ENCODE peak calls at places on chromosomes 1 and 21, in four cellular contexts. One of them, this sample, is unnamed.

GRCh38 chr1:22737374-22738068 is 26.9 kb downstream of the EPHB2 start:
- DNase-seq in H1: no peak
- DNase-seq in GM12878: no peak
- DNase-seq in HepG2: no peak
- DNase-seq in this sample: no peak

GRCh38 chr1:106268070-106268469 is 788.4 kb upstream of the PRMT6 start:
- DNase-seq in H1: no peak
- DNase-seq in GM12878: no peak
- DNase-seq in HepG2: peak; percentile 3
- DNase-seq in this sample: peak; percentile 13

GRCh38 chr21:35303085-35303484 is 254.0 kb upstream of the RUNX1 start:
- DNase-seq in H1: no peak
- DNase-seq in GM12878: no peak
- DNase-seq in HepG2: no peak
- DNase-seq in this sample: no peak

GRCh38 chr1:42162181-42162580 is 2.4 kb downstream of the GUCA2A start:
- DNase-seq in H1: no peak
- DNase-seq in GM12878: no peak
- DNase-seq in HepG2: no peak
- DNase-seq in this sample: no peak

GRCh38 chr21:15421947-15422346 is 307.8 kb upstream of the USP25 start:
- DNase-seq in H1: no peak
- DNase-seq in GM12878: no peak
- DNase-seq in HepG2: no peak
- DNase-seq in this sample: no peak

GRCh38 chr1:213759359-213760181 is 228.2 kb upstream of the PROX1 start:
- DNase-seq in H1: no peak
- DNase-seq in GM12878: no peak
- DNase-seq in HepG2: peak; percentile 92
- DNase-seq in this sample: no peak

GRCh38 chr1:170010443-170010842 is 64.1 kb downstream of the KIFAP3 start:
- DNase-seq in H1: no peak
- DNase-seq in GM12878: no peak
- DNase-seq in HepG2: peak; percentile 44
- DNase-seq in this sample: peak; percentile 15

GRCh38 chr1:245687636-245688535 is 533.1 kb downstream of the KIF26B start:
- DNase-seq in H1: peak; percentile 72
- DNase-seq in GM12878: no peak
- DNase-seq in HepG2: no peak
- DNase-seq in this sample: peak; percentile 54

GRCh38 chr21:41857771-41858300 is 21.3 kb downstream of the PRDM15 start:
- DNase-seq in H1: no peak
- DNase-seq in GM12878: no peak
- DNase-seq in HepG2: no peak
- DNase-seq in this sample: no peak

GRCh38 chr1:119404736-119405135 is 10.2 kb upstream of the HSD3B2 start:
- DNase-seq in H1: no peak
- DNase-seq in GM12878: no peak
- DNase-seq in HepG2: no peak
- DNase-seq in this sample: no peak

GRCh38 chr1:183879966-183880365 is 75.0 kb downstream of the RGL1 start:
- DNase-seq in H1: no peak
- DNase-seq in GM12878: no peak
- DNase-seq in HepG2: no peak
- DNase-seq in this sample: no peak

GRCh38 chr1:184773762-184774320 is 19.2 kb upstream of the EDEM3 start:
- DNase-seq in H1: no peak
- DNase-seq in GM12878: no peak
- DNase-seq in HepG2: no peak
- DNase-seq in this sample: no peak

GRCh38 chr1:164092603-164093353 is 466.2 kb upstream of the PBX1 start:
- DNase-seq in H1: peak; percentile 59
- DNase-seq in GM12878: no peak
- DNase-seq in HepG2: no peak
- DNase-seq in this sample: peak; percentile 36

GRCh38 chr1:232149302-232150201 is 480.4 kb downstream of the SIPA1L2 start:
- DNase-seq in H1: no peak
- DNase-seq in GM12878: no peak
- DNase-seq in HepG2: no peak
- DNase-seq in this sample: no peak

GRCh38 chr1:15838721-15839120 is 8.8 kb upstream of the SPEN start:
- DNase-seq in H1: no peak
- DNase-seq in GM12878: no peak
- DNase-seq in HepG2: no peak
- DNase-seq in this sample: no peak

GRCh38 chr1:41678141-41678878 is 193.8 kb upstream of the EDN2 start:
- DNase-seq in H1: no peak
- DNase-seq in GM12878: no peak
- DNase-seq in HepG2: no peak
- DNase-seq in this sample: no peak

GRCh38 chr1:14996133-14997050 is 157.2 kb upstream of the TMEM51 start:
- DNase-seq in H1: no peak
- DNase-seq in GM12878: no peak
- DNase-seq in HepG2: peak; percentile 74
- DNase-seq in this sample: no peak

GRCh38 chr1:67441183-67441582 is 11.0 kb upstream of the SERBP1 start:
- DNase-seq in H1: no peak
- DNase-seq in GM12878: no peak
- DNase-seq in HepG2: peak; percentile 17
- DNase-seq in this sample: no peak

GRCh38 chr21:19853709-19854575 is 1144.3 kb upstream of the NCAM2 start:
- DNase-seq in H1: no peak
- DNase-seq in GM12878: no peak
- DNase-seq in HepG2: no peak
- DNase-seq in this sample: no peak

GRCh38 chr21:42309753-42310213 is 5.4 kb downstream of the TFF3 start:
- DNase-seq in H1: peak; percentile 96
- DNase-seq in GM12878: no peak
- DNase-seq in HepG2: no peak
- DNase-seq in this sample: peak; percentile 48

GRCh38 chr1:160070243-160071163 is 543 bp upstream of the KCNJ10 start:
- DNase-seq in H1: peak; percentile 92
- DNase-seq in GM12878: no peak
- DNase-seq in HepG2: peak; percentile 81
- DNase-seq in this sample: peak; percentile 74

GRCh38 chr1:115088115-115088794 is 1.0 kb downstream of the TSPAN2 start:
- DNase-seq in H1: no peak
- DNase-seq in GM12878: no peak
- DNase-seq in HepG2: no peak
- DNase-seq in this sample: no peak

GRCh38 chr1:16115468-16116363 is 40.2 kb downstream of the EPHA2 start:
- DNase-seq in H1: peak; percentile 87
- DNase-seq in GM12878: no peak
- DNase-seq in HepG2: no peak
- DNase-seq in this sample: no peak

GRCh38 chr1:235557495-235557894 is 53.2 kb upstream of the B3GALNT2 start:
- DNase-seq in H1: peak; percentile 83
- DNase-seq in GM12878: no peak
- DNase-seq in HepG2: no peak
- DNase-seq in this sample: no peak

GRCh38 chr1:183126000-183126366 is 60.1 kb upstream of the LAMC2 start:
- DNase-seq in H1: no peak
- DNase-seq in GM12878: no peak
- DNase-seq in HepG2: no peak
- DNase-seq in this sample: no peak

GRCh38 chr1:20058531-20058930 is 11.5 kb upstream of the PLA2G5 start:
- DNase-seq in H1: peak; percentile 2
- DNase-seq in GM12878: no peak
- DNase-seq in HepG2: no peak
- DNase-seq in this sample: no peak

GRCh38 chr1:8423702-8424538 is 106.0 kb downstream of the SLC45A1 start:
- DNase-seq in H1: peak; percentile 87
- DNase-seq in GM12878: no peak
- DNase-seq in HepG2: peak; percentile 71
- DNase-seq in this sample: no peak

GRCh38 chr1:54931275-54931805 is 44.3 kb upstream of the DHCR24 start:
- DNase-seq in H1: no peak
- DNase-seq in GM12878: no peak
- DNase-seq in HepG2: no peak
- DNase-seq in this sample: no peak

GRCh38 chr1:12669529-12670068 is 25.7 kb downstream of the AADACL4 start:
- DNase-seq in H1: no peak
- DNase-seq in GM12878: no peak
- DNase-seq in HepG2: no peak
- DNase-seq in this sample: no peak

GRCh38 chr1:37471345-37472231 is 2.8 kb upstream of the ZC3H12A start:
- DNase-seq in H1: no peak
- DNase-seq in GM12878: no peak
- DNase-seq in HepG2: peak; percentile 58
- DNase-seq in this sample: peak; percentile 72

GRCh38 chr1:26999440-26999987 is 6.0 kb downstream of the TRNP1 start:
- DNase-seq in H1: peak; percentile 79
- DNase-seq in GM12878: no peak
- DNase-seq in HepG2: peak; percentile 77
- DNase-seq in this sample: peak; percentile 99

DNA sequence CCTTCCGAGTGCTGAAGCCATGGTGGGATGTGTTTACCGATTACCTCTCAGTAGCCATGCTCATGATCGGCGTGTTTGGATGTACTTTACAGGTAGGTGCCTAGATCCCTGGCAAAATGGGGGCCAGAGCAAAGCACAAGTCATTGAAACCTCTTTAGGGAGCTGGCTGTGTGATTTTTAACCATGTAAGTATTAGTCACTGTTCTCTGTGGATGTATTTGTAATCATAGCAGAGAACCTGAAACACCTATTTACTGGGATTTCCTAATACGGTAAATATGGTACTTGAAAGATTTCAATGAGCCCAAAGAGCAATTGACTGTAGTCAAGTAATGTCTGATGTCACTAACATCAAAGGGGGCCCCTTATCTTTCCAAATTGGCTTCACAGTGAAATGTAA is 53.6 kb downstream of the LRRC8C start:
- DNase-seq in H1: no peak
- DNase-seq in GM12878: no peak
- DNase-seq in HepG2: peak; percentile 21
- DNase-seq in this sample: no peak
- TF ChIP-seq YY1 in H1: no peak
- TF ChIP-seq YY1 in GM12878: no peak
- TF ChIP-seq YY1 in HepG2: no peak
- TF ChIP-seq YY1 in this sample: no peak

GRCh38 chr1:78113156-78113916 is 67.6 kb downstream of the GIPC2 start:
- DNase-seq in H1: no peak
- DNase-seq in GM12878: no peak
- DNase-seq in HepG2: no peak
- DNase-seq in this sample: no peak
- H3K9ac ChIP-seq in H1: no peak overlapping the region
- H3K9ac ChIP-seq in GM12878: no peak overlapping the region
- H3K9ac ChIP-seq in HepG2: no peak overlapping the region
- H3K9ac ChIP-seq in this sample: no peak overlapping the region

DNA sequence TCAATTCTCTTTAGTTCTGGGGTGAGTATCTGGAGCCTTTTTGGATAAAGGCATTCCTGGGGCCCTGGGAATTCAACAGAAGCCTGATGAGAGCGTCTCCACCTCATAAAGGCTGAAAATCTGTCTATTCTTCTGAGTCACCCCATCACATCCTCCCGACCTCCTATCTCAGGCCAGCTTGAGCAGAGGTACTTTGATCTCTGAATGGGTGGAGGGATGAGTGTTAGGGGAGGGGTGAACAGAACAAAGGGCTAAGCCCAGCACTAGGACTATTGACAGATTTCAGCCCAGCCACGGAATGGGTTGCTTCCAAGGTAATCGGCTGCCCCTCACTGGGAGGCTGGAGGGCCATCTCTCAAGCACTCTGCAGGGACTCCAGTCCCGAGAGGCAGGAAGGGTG is 2.5 kb upstream of the MYBPH start:
- DNase-seq in H1: no peak
- DNase-seq in GM12878: no peak
- DNase-seq in HepG2: peak; percentile 84
- DNase-seq in this sample: peak; percentile 95
- TF ChIP-seq SUZ12 in H1: no peak
- TF ChIP-seq SUZ12 in GM12878: no peak
- TF ChIP-seq SUZ12 in HepG2: no peak
- TF ChIP-seq SUZ12 in this sample: no peak

DNA sequence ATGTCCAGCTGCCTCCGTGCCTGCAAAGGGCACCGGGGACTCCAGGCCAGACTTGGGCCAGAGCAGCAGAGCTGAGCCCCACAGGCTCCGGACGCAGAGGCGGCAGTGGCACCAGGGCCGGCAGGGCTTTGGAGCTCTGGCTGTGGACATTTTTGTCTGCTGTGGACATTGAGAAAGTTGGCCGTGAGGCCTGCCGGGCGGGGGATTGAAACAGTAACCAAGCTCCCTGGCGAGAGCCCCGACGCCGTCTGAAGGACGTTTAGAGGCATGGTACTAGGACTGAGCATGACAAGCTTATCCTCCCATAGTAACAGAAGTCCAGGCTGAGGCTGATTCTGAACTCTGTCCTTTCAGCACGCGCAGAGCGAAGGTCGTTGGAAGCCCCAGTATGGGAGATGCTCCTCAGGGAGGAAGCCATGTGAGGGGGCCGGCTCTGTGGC is 323.8 kb downstream of the AMY1C start:
- DNase-seq in H1: no peak
- DNase-seq in GM12878: no peak
- DNase-seq in HepG2: no peak
- DNase-seq in this sample: no peak
- TF ChIP-seq YY1 in H1: no peak
- TF ChIP-seq YY1 in GM12878: no peak
- TF ChIP-seq YY1 in HepG2: no peak
- TF ChIP-seq YY1 in this sample: no peak

GRCh38 chr1:202162418-202163280 is 2.2 kb upstream of the PTPN7 start:
- DNase-seq in H1: no peak
- DNase-seq in GM12878: no peak
- DNase-seq in HepG2: no peak
- DNase-seq in this sample: no peak

GRCh38 chr1:202160377-202160940 is at the start of gene PTPN7:
- DNase-seq in H1: no peak
- DNase-seq in GM12878: peak; percentile 48
- DNase-seq in HepG2: no peak
- DNase-seq in this sample: no peak

GRCh38 chr1:202162049-202162417 is 1.6 kb upstream of the PTPN7 start:
- DNase-seq in H1: no peak
- DNase-seq in GM12878: peak; percentile 45
- DNase-seq in HepG2: no peak
- DNase-seq in this sample: no peak

GRCh38 chr1:202159534-202160371 is 649 bp downstream of the PTPN7 start:
- DNase-seq in H1: no peak
- DNase-seq in GM12878: no peak
- DNase-seq in HepG2: no peak
- DNase-seq in this sample: no peak

GRCh38 chr1:202161151-202162048 is 998 bp upstream of the PTPN7 start:
- DNase-seq in H1: no peak
- DNase-seq in GM12878: no peak
- DNase-seq in HepG2: no peak
- DNase-seq in this sample: no peak
- H3K9ac ChIP-seq in H1: no peak overlapping the region
- H3K9ac ChIP-seq in GM12878: peak overlapping the region; percentile 100
- H3K9ac ChIP-seq in HepG2: no peak overlapping the region
- H3K9ac ChIP-seq in this sample: no peak overlapping the region

This sample was measured in NT2/D1.